ENCODE peak calls at places on chromosomes 6 and 20, in five cellular contexts. K is breast epithelium; F is mesenchymal stem cell; N is cardiac muscle cell; Z is CD4-positive, alpha-beta memory T cell. Q is an unnamed sample.

GRCh38 chr6:47357827-47358226 is 48.1 kb upstream of the TNFRSF21 start:
- DNase-seq in Z (no peak), N (no peak), F (no peak), K (no peak), Q (no peak)

GRCh38 chr6:156182356-156182755 is 594.8 kb upstream of the ARID1B start:
- DNase-seq in Z (no peak), K (no peak), N (no peak), F (no peak), Q (no peak)

GRCh38 chr6:403659-404655 is 12.4 kb downstream of the IRF4 start:
- DNase-seq in F (no peak), N (no peak), K (no peak), Z (no peak), Q (no peak)

GRCh38 chr6:135922170-135922569 is 70.7 kb downstream of the PDE7B start:
- DNase-seq in Z (no peak), K (no peak), N (no peak), F (peak; percentile 89), Q (peak; percentile 28)

GRCh38 chr20:60331688-60332300 is 373.6 kb downstream of the CDH26 start:
- DNase-seq in F (no peak), N (no peak), K (no peak), Z (no peak), Q (no peak)

GRCh38 chr20:10034717-10035571 is at the start of gene ANKEF1:
- DNase-seq in K (peak; percentile 42), N (peak; percentile 89), Z (peak; percentile 86), F (peak; percentile 52), Q (peak; percentile 84)

GRCh38 chr6:84882768-84883766 is 118.7 kb upstream of the TBX18 start:
- DNase-seq in K (no peak), F (no peak), N (no peak), Z (no peak), Q (no peak)

GRCh38 chr20:49568491-49569151 is 684 bp upstream of the PTGIS start:
- DNase-seq in Z (no peak), N (no peak), K (no peak), F (no peak), Q (peak; percentile 67)

GRCh38 chr6:6543181-6543879 is 45.2 kb upstream of the LY86 start:
- DNase-seq in Z (no peak), N (no peak), F (no peak), K (no peak), Q (no peak)

GRCh38 chr6:25637946-25638345 is 14.1 kb upstream of the SCGN start:
- DNase-seq in K (no peak), F (no peak), N (peak; percentile 3), Z (no peak), Q (no peak)

GRCh38 chr20:35714127-35714526 is 14.9 kb downstream of the ROMO1 start:
- DNase-seq in F (no peak), K (no peak), N (no peak), Z (no peak), Q (no peak)

GRCh38 chr6:158852312-158853071 is 33.3 kb upstream of the EZR start:
- DNase-seq in N (no peak), Z (no peak), F (no peak), K (peak; percentile 35), Q (no peak)

DNA sequence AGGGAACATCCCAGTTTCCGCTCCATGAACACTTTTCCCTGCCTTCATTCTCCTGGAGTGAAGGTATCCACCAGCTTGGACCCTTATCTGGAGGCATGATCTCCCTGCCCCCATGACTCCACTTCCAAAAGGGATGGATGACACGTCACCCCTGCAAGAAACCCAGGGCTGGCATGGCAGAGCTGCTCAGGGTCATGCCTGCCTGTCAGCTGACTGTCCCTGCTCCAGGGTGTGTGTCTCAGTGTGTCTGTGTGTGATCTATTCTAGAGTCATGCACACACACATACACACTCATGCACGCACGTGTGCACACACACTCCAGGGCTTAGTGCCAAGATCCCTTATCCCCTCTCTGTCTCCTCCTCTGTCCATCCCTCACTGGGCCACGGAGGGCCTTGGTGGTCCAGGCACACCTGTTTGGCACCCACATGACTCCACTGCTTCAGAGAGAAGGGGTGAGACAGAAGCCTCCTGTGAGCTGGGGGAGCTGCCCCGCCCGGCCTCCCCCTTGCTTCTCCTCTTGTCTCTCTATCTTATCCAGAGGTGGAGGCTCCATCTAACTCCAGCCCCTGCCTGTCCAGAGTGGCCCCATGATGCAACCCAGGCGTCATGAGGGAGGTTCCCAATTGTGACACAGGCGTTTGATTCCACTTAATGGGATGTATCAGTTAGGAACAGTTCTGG is 290.9 kb downstream of the CDC5L start:
- DNase-seq in F (no peak), N (no peak), K (no peak), Z (no peak), Q (no peak)
- H3K27ac ChIP-seq in F (no peak overlapping the region), N (no peak overlapping the region), K (no peak overlapping the region), Z (no peak overlapping the region), Q (no peak overlapping the region)

GRCh38 chr6:14109411-14109826 is 8.2 kb upstream of the CD83 start:
- DNase-seq in K (no peak), F (no peak), Z (no peak), N (no peak), Q (no peak)

GRCh38 chr6:14108571-14109410 is 8.8 kb upstream of the CD83 start:
- DNase-seq in K (no peak), F (no peak), Z (peak; percentile 4), N (no peak), Q (no peak)

GRCh38 chr6:14107000-14107399 is 10.6 kb upstream of the CD83 start:
- DNase-seq in N (no peak), K (no peak), F (no peak), Z (no peak), Q (no peak)

GRCh38 chr6:14102330-14102729 is 15.2 kb upstream of the CD83 start:
- DNase-seq in N (no peak), K (no peak), Z (no peak), F (no peak), Q (no peak)

DNA sequence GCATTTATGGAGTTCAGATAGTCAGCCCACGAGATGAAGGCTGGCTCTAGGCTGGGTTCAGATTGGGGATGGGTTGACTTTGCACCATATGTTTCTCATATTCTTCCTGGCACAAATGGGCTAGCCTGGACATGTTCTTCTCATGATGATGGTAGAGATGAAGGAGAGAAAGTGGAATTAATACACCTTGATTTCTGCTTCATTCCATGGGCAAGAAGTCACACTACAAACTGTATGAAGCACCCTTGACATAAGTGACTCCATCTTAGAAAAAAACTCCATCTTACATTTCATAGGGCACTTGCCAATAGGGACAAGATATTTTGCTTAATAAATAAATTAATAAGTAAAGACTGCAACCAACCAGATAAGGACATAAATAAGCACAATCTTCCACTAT is 12.0 kb upstream of the CD83 start:
- DNase-seq in N (no peak), K (no peak), F (no peak), Z (no peak), Q (no peak)
- H3K27ac ChIP-seq in N (no peak overlapping the region), K (no peak overlapping the region), F (no peak overlapping the region), Z (no peak overlapping the region), Q (no peak overlapping the region)

GRCh38 chr20:25478889-25479568 is 71.6 kb downstream of the GINS1 start:
- DNase-seq in N (no peak), K (no peak), F (no peak), Z (no peak), Q (no peak)
- H3K27ac ChIP-seq in N (no peak overlapping the region), K (no peak overlapping the region), F (no peak overlapping the region), Z (no peak overlapping the region), Q (no peak overlapping the region)

GRCh38 chr6:21946298-21946783 is 350.5 kb downstream of the PRL start:
- DNase-seq in K (peak; percentile 32), Z (no peak), F (peak; percentile 91), N (no peak), Q (no peak)
- H3K27ac ChIP-seq in K (peak overlapping the region; percentile 31), Z (no peak overlapping the region), F (peak overlapping the region; percentile 67), N (no peak overlapping the region), Q (no peak overlapping the region)

DNA sequence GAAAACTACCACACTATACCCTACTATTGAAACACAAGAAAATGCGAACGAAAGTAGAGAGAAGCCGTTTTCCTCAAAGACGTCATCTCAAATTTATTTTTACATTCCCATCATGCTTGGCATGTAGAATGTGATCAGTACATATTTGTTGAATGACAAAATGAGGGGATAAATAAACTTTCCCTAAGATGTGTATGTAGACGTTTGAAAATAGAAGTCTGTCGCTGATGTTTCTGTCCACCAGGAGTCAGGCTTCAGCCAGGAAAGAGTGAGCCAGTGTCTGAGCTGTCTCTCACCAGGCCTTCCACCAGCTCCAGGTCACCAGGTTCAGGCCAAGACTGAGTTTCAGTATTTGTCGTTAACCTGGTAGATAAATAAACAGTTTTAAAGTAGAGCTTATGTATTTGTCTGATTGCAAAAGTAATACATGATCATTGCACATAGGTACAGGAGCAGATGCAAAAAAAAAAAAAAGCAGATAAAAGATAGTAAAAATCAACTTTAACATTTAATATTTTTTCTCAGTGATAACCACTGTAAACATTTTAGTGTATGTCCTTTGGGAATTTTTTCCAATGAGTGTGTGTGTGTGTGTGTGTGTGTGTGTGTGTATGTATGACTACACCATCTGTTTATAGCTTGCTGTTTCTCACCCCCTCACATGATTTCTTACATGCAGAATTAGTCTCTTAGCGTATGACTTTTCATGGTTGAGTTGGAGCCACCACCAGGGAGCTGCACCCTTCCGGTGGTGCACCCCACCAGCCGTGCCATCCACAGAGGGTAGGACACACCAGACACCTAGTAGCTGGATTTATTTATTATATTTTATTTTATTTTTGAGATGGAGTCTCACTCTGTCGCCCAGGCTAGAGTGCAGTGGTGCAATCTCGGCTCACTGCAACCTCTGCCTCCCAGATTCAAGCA is 26.2 kb downstream of the WRNIP1 start:
- DNase-seq in Z (peak; percentile 53), F (peak; percentile 92), N (peak; percentile 79), K (peak; percentile 57), Q (peak; percentile 43)
- H3K27ac ChIP-seq in Z (no peak overlapping the region), F (peak overlapping the region; percentile 90), N (peak overlapping the region; percentile 70), K (peak overlapping the region; percentile 8), Q (no peak overlapping the region)

GRCh38 chr20:58147628-58148370 is 80.7 kb downstream of the ANKRD60 start:
- DNase-seq in K (no peak), Z (no peak), N (no peak), F (no peak), Q (no peak)
- H3K27ac ChIP-seq in K (no peak overlapping the region), Z (no peak overlapping the region), N (no peak overlapping the region), F (no peak overlapping the region), Q (no peak overlapping the region)

DNA sequence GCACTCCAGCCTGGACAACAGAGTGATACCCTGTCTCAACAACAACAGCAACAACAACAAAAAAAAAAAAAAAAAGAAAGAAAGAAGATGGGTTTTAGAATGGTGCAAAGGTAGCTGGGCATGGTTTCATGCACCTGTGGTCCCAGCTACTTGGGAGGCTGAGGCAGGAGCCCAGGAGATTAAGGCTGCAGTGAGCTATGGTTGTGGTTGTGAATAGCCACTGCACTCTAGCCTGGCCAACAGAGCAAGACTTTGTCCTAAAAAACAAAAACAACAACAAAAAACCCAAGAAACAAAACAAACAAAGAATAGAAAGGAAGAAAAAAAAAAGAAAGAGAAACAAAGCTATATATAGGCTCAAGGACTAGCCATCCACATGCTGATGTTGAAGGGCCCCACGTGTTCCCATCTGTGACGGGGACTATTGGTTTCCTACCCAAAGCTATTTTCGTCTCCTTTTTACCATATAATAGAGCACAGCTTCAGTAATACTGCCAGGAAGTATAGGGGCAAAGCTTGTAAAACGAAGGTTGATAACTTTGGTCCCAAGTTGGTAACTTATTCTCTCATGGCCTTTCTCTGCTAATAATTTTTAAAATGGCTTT is 7.9 kb upstream of the EEF1E1 start:
- DNase-seq in K (no peak), F (no peak), Z (no peak), N (no peak), Q (no peak)
- H3K27ac ChIP-seq in K (no peak overlapping the region), F (no peak overlapping the region), Z (no peak overlapping the region), N (no peak overlapping the region), Q (no peak overlapping the region)